ENCODE peak calls at places on chromosomes 1 and 21, in four cellular contexts. One of them, this sample, is unnamed.

GRCh38 chr1:20698195-20698910 is 19.5 kb downstream of the KIF17 start:
- DNase-seq in brain microvascular endothelial cell: peak
- DNase-seq in keratinocyte: no peak
- DNase-seq in transverse colon: no peak
- DNase-seq in this sample: peak

GRCh38 chr21:31117046-31117916 is 79.0 kb upstream of the KRTAP19-8 start:
- DNase-seq in brain microvascular endothelial cell: peak
- DNase-seq in keratinocyte: no peak
- DNase-seq in transverse colon: no peak
- DNase-seq in this sample: no peak

GRCh38 chr1:219931033-219931432 is 2.7 kb upstream of the SLC30A10 start:
- DNase-seq in brain microvascular endothelial cell: no peak
- DNase-seq in keratinocyte: no peak
- DNase-seq in transverse colon: no peak
- DNase-seq in this sample: no peak

GRCh38 chr1:246836169-246836568 is 95.6 kb downstream of the AHCTF1 start:
- DNase-seq in brain microvascular endothelial cell: peak
- DNase-seq in keratinocyte: no peak
- DNase-seq in transverse colon: no peak
- DNase-seq in this sample: no peak

GRCh38 chr1:94745742-94746141 is 74.4 kb upstream of the SLC44A3 start:
- DNase-seq in brain microvascular endothelial cell: no peak
- DNase-seq in keratinocyte: no peak
- DNase-seq in transverse colon: no peak
- DNase-seq in this sample: no peak

GRCh38 chr1:53637726-53638640 is 101.0 kb downstream of the GLIS1 start:
- DNase-seq in brain microvascular endothelial cell: no peak
- DNase-seq in keratinocyte: no peak
- DNase-seq in transverse colon: no peak
- DNase-seq in this sample: no peak

GRCh38 chr1:19198820-19199219 is 11.2 kb downstream of the UBR4 start:
- DNase-seq in brain microvascular endothelial cell: no peak
- DNase-seq in keratinocyte: no peak
- DNase-seq in transverse colon: no peak
- DNase-seq in this sample: no peak

GRCh38 chr1:84339503-84339902 is 38.0 kb downstream of the SAMD13 start:
- DNase-seq in brain microvascular endothelial cell: peak
- DNase-seq in keratinocyte: no peak
- DNase-seq in transverse colon: no peak
- DNase-seq in this sample: no peak

GRCh38 chr1:40919475-40920011 is 57.4 kb upstream of the CITED4 start:
- DNase-seq in brain microvascular endothelial cell: no peak
- DNase-seq in keratinocyte: no peak
- DNase-seq in transverse colon: no peak
- DNase-seq in this sample: no peak

GRCh38 chr1:205144751-205145150 is 23.0 kb upstream of the RBBP5 start:
- DNase-seq in brain microvascular endothelial cell: no peak
- DNase-seq in keratinocyte: no peak
- DNase-seq in transverse colon: no peak
- DNase-seq in this sample: peak

GRCh38 chr1:74629283-74629682 is 44.3 kb downstream of the ERICH3 start:
- DNase-seq in brain microvascular endothelial cell: no peak
- DNase-seq in keratinocyte: no peak
- DNase-seq in transverse colon: no peak
- DNase-seq in this sample: no peak

GRCh38 chr1:178612261-178612660 is 99.4 kb downstream of the TEX35 start:
- DNase-seq in brain microvascular endothelial cell: peak
- DNase-seq in keratinocyte: no peak
- DNase-seq in transverse colon: no peak
- DNase-seq in this sample: no peak

GRCh38 chr1:61050541-61051454 is 31.6 kb upstream of the NFIA start:
- DNase-seq in brain microvascular endothelial cell: no peak
- DNase-seq in keratinocyte: no peak
- DNase-seq in transverse colon: peak
- DNase-seq in this sample: no peak

GRCh38 chr21:42220138-42220701 is 1.3 kb downstream of the ABCG1 start:
- DNase-seq in brain microvascular endothelial cell: peak
- DNase-seq in keratinocyte: peak
- DNase-seq in transverse colon: peak
- DNase-seq in this sample: no peak

GRCh38 chr1:67457247-67457646 is 27.0 kb upstream of the SERBP1 start:
- DNase-seq in brain microvascular endothelial cell: no peak
- DNase-seq in keratinocyte: no peak
- DNase-seq in transverse colon: no peak
- DNase-seq in this sample: no peak

GRCh38 chr1:91018006-91018405 is 3.8 kb downstream of the ZNF644 start:
- DNase-seq in brain microvascular endothelial cell: no peak
- DNase-seq in keratinocyte: no peak
- DNase-seq in transverse colon: no peak
- DNase-seq in this sample: no peak
- TF ChIP-seq CTCF in brain microvascular endothelial cell: peak
- TF ChIP-seq CTCF in keratinocyte: no peak
- TF ChIP-seq CTCF in transverse colon: peak
- TF ChIP-seq CTCF in this sample: peak

DNA sequence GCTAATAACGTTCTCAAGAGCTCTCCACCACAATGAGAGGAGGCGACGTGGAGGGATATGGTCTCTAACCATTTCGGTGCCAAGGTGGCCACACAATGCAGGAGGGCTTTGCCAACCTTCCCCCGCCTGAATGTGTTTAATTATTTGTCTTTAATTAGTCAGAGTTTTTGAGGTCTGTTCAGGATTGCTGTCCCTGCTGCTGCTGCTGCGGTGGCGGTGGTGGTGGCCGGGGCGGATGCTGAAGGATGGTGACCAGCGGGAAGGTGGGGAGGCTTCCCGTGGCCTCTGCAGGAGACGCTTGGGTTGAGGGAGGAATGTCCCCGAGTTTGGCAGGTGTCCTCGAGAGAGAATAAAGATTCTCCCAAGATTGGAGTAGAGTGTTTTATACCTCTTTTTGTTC is 374.6 kb downstream of the RPS6KC1 start:
- DNase-seq in brain microvascular endothelial cell: no peak
- DNase-seq in keratinocyte: no peak
- DNase-seq in transverse colon: no peak
- DNase-seq in this sample: no peak
- H3K4me3 ChIP-seq in brain microvascular endothelial cell: no peak
- H3K4me3 ChIP-seq in keratinocyte: no peak
- H3K4me3 ChIP-seq in transverse colon: no peak
- H3K4me3 ChIP-seq in this sample: no peak

DNA sequence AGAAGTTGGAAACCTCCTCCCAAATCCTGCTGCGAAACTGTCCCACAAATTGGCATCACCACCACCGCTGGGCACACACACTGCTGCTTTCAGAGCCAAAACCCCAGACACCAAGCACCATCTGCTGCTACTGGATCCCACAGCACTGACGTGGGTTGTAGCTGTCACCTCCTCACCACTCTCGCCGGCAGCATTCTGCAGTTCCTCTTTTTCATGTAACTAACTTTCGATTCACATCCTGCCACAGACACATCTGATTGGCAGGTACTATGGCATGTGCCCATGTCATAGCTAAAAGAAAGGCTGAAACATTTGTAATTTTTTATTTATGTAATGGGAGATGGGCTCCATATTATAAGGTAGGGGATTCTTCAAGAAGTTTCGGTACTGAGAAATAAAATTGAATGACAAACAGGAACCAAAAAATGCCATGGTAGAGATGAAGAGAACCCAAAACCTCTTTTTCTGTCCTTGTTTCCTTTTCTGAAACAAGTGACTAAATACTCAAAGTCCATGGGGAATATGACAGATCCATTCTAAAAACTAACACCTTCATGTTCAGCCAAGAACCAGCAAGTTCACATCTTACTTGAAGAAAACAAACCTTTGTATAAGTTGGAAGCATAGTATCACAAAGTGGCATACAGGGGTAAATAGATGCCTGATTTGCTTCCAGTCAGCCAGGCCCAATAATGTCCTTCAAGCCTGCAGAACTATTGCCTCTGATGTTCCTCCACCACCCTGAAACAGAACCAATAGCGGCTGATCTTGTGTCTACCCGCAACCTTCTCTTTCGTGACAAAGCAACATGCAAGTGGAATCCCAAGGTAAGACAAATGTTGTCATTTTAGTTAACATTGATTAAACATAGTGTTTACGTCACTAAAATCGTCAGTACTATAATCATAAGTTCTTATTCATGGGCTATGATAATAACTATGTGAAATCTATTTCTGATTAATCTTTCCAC is 26.6 kb upstream of the RGS13 start:
- DNase-seq in brain microvascular endothelial cell: no peak
- DNase-seq in keratinocyte: no peak
- DNase-seq in transverse colon: peak
- DNase-seq in this sample: no peak
- TF ChIP-seq CTCF in brain microvascular endothelial cell: no peak
- TF ChIP-seq CTCF in keratinocyte: no peak
- TF ChIP-seq CTCF in transverse colon: no peak
- TF ChIP-seq CTCF in this sample: no peak

DNA sequence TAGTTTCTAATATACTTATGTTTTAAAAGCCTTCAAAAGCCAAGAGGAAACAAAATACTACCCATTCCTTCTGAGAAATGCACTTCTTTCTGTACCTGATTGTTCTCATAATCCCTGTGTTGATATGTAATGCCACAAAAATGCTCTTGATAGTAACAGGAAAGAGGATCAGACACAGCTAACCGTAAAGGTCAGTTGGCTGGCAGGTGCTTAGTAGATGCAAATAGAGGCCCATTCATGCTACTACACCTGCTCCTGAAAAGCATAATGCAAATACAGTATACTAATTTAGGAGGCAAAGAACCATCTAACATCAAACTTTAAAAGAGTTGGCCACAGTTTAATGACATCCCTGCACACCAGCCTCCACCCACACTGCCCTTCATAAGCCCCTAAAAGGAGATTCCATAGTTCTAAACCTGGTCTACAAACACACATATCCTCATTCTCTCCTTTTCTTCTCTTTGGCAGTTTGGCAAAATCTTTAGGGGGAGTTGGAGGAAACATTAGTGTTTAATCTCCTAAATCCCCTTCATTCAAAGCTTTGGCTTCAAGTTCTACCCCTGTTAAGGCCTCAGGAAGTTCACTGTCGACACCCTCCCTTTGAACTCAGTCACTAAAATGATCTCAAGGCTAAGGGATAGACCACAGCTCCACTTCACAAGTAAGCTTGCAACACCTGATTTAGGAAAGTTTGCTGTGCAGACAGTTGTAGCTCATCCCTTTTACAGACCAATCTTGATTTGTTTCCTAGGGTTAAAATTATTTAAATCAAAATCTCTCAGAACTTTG is 2.9 kb upstream of the CD46 start:
- DNase-seq in brain microvascular endothelial cell: no peak
- DNase-seq in keratinocyte: no peak
- DNase-seq in transverse colon: no peak
- DNase-seq in this sample: no peak
- H3K4me3 ChIP-seq in brain microvascular endothelial cell: no peak
- H3K4me3 ChIP-seq in keratinocyte: no peak
- H3K4me3 ChIP-seq in transverse colon: no peak
- H3K4me3 ChIP-seq in this sample: no peak

DNA sequence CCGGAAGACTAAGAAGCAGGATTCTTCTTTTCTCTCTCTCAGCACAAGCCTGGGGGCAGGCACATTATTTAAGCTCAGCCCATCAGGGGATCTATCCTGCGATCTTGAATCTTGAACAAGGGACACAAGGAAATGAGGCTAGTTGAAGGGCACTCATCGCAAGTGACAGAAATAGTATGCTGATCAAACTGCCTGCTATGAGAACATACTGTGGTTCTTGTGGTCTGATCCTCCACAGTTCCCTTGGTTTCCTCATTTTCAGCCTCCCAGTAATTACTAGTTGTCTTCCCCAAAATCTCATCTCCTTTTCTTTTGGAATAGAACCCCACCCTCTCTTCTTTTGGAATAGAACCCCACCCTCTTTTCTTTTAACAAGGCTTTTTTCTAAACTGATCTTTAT is 6.5 kb downstream of the ANKRD45 start:
- DNase-seq in brain microvascular endothelial cell: no peak
- DNase-seq in keratinocyte: no peak
- DNase-seq in transverse colon: no peak
- DNase-seq in this sample: no peak
- TF ChIP-seq CTCF in brain microvascular endothelial cell: no peak
- TF ChIP-seq CTCF in keratinocyte: no peak
- TF ChIP-seq CTCF in transverse colon: no peak
- TF ChIP-seq CTCF in this sample: no peak

DNA sequence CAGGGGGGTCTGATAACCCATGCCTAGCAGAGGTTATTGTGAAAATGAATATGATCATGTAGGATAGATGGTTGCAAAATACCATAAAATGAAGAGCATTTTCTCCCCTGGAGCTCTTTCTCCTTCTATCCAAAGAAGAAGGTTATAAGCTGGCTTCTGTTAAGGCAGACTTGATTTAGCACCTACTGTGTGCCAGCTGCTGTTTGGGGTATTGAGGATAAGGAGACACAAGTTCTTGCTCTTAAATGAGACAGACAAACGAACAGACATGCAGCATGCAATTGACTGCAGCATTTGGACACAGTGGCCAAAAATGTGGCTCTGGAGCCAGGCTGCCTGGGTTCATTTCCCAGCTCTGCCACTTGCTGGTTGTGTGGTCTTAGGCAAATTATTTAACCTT is 39.8 kb upstream of the ID3 start:
- DNase-seq in brain microvascular endothelial cell: no peak
- DNase-seq in keratinocyte: no peak
- DNase-seq in transverse colon: no peak
- DNase-seq in this sample: no peak
- H3K4me3 ChIP-seq in brain microvascular endothelial cell: no peak
- H3K4me3 ChIP-seq in keratinocyte: no peak
- H3K4me3 ChIP-seq in transverse colon: no peak
- H3K4me3 ChIP-seq in this sample: no peak

GRCh38 chr1:225882699-225883615 is 777 bp upstream of the TMEM63A start:
- DNase-seq in brain microvascular endothelial cell: no peak
- DNase-seq in keratinocyte: no peak
- DNase-seq in transverse colon: peak
- DNase-seq in this sample: no peak

GRCh38 chr1:225881081-225882007 is 836 bp downstream of the TMEM63A start:
- DNase-seq in brain microvascular endothelial cell: no peak
- DNase-seq in keratinocyte: no peak
- DNase-seq in transverse colon: peak
- DNase-seq in this sample: no peak

GRCh38 chr1:225883616-225884265 is 1.6 kb upstream of the TMEM63A start:
- DNase-seq in brain microvascular endothelial cell: no peak
- DNase-seq in keratinocyte: no peak
- DNase-seq in transverse colon: peak
- DNase-seq in this sample: no peak

GRCh38 chr1:225880636-225881035 is 1.5 kb downstream of the TMEM63A start:
- DNase-seq in brain microvascular endothelial cell: no peak
- DNase-seq in keratinocyte: no peak
- DNase-seq in transverse colon: no peak
- DNase-seq in this sample: no peak

GRCh38 chr1:225882008-225882698 is at the start of gene TMEM63A:
- DNase-seq in brain microvascular endothelial cell: peak
- DNase-seq in keratinocyte: peak
- DNase-seq in transverse colon: peak
- DNase-seq in this sample: peak
- TF ChIP-seq CTCF in brain microvascular endothelial cell: peak
- TF ChIP-seq CTCF in keratinocyte: no peak
- TF ChIP-seq CTCF in transverse colon: peak
- TF ChIP-seq CTCF in this sample: peak

GRCh38 chr1:173408886-173409285 is 68.2 kb upstream of the PRDX6 start:
- DNase-seq in brain microvascular endothelial cell: no peak
- DNase-seq in keratinocyte: no peak
- DNase-seq in transverse colon: no peak
- DNase-seq in this sample: no peak
- H3K4me3 ChIP-seq in brain microvascular endothelial cell: no peak
- H3K4me3 ChIP-seq in keratinocyte: no peak
- H3K4me3 ChIP-seq in transverse colon: no peak
- H3K4me3 ChIP-seq in this sample: no peak